ENCODE peak calls at places on chromosomes 3 and 15, in four cellular contexts. X is upper lobe of right lung, K is PC-9, R is colonic mucosa. P is an unnamed sample.

GRCh38 chr15:60854858-60855568 is 374.1 kb downstream of the RORA start:
- DNase-seq in X (no peak), R (no peak), K (no peak), P (peak)

GRCh38 chr3:36714343-36714742 is 50.0 kb downstream of the DCLK3 start:
- DNase-seq in R (no peak), X (no peak), K (no peak), P (no peak)

GRCh38 chr15:52134502-52135144 is 22.0 kb upstream of the BCL2L10 start:
- DNase-seq in R (no peak), X (no peak), K (no peak), P (no peak)

GRCh38 chr3:42936157-42936981 is 30.4 kb downstream of the ZNF662 start:
- DNase-seq in R (peak), X (peak), K (no peak), P (no peak)

GRCh38 chr3:19931180-19931692 is 2.8 kb downstream of the EFHB start:
- DNase-seq in K (no peak), R (no peak), X (no peak), P (no peak)

GRCh38 chr15:77519540-77519939 is 98.9 kb downstream of the HMG20A start:
- DNase-seq in X (no peak), R (no peak), K (no peak), P (no peak)

GRCh38 chr3:194206375-194206774 is 70.4 kb downstream of the HES1 start:
- DNase-seq in R (peak), X (peak), K (peak), P (no peak)

GRCh38 chr3:123141276-123141675 is 60.5 kb upstream of the SEC22A start:
- DNase-seq in K (no peak), R (no peak), X (peak), P (no peak)

GRCh38 chr3:46713898-46714552 is 3.6 kb downstream of the PRSS50 start:
- DNase-seq in X (peak), R (no peak), K (peak), P (no peak)

GRCh38 chr3:114408763-114409162 is 114.9 kb downstream of the TIGIT start:
- DNase-seq in R (no peak), X (no peak), K (no peak), P (no peak)
- H3K27ac ChIP-seq in R (no peak), X (no peak), K (no peak), P (no peak)

DNA sequence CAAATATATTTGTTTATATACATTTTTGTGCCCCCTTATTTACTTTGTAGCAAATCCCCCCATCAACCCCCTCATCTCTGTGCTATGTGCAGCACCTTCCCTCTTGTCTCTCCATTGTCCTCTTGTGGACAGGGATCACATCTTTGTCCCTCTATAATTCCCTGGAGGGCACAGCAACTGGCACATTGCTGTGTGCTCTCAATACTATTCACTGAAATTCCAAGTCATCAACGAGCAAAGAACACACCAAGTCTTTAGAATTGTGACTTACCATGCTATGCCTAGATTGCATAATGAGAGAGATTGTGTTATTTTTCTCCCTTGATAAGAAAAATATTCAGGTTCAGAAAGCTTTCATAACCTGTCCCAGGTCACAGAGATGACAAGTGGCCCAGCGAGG is 54.6 kb upstream of the ACAN start:
- DNase-seq in X (no peak), R (no peak), K (no peak), P (no peak)
- H3K27ac ChIP-seq in X (no peak), R (no peak), K (no peak), P (no peak)

DNA sequence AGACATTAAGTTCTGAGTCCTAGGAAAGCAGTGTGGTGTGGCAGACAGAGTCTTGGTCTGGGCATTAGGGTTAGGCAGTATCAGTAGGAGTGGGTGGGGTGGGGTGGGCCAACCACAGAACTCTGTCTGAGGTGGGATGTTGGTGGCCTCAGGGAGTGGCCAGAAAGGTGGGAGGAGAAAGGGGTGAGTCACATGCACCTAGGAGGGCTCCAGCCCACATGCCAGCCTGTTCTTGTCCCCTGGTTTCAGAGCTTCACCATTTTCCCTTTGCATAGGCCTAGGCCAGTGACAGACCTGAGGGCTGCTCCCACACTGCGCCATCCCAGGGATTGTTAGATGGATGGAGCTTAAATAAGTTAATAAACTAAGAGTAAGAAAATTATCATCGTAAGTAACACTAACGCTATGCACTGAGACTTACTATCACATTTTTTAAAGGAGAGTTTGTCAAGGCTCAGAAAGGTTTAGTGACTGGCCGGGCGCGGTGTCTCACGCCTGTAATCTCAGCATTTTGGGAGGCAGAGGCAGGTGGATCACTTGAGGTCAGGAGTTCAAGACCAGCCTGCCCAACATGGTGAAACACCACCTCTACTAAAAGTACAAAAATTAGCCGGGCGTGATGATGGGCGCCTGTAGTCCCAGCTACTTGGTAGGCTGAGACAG is 33.8 kb downstream of the DNASE1L3 start:
- DNase-seq in X (no peak), K (no peak), R (no peak), P (no peak)
- H3K27ac ChIP-seq in X (no peak), K (no peak), R (no peak), P (peak)

GRCh38 chr15:59169337-59169736 is 37.3 kb upstream of the LDHAL6B start:
- DNase-seq in K (no peak), X (no peak), R (no peak), P (no peak)
- H3K27ac ChIP-seq in K (peak), X (peak), R (peak), P (peak)